ENCODE peak calls at places on chromosomes 1 and 21, in six cellular contexts. Z is aorta; L is CD8-positive, alpha-beta T cell; C is right cardiac atrium; D is activated CD8-positive, alpha-beta memory T cell treated with anti-CD3 and anti-CD28 coated beads, Interleukin-2, amount 10 ng/mL, durations not matched to agents 7 days and 5 days; S is HepG2. P is an unnamed sample.
A peak's percentile ranks its signal among the peaks of the same experiment; 100 is the strongest.

GRCh38 chr1:67795179-67795916 is 37.9 kb downstream of the GNG12 start:
- ATAC-seq in Z (no peak), L (no peak), C (no peak), D (no peak), S (no peak), P (no peak)

GRCh38 chr1:31678681-31679080 is 25.1 kb downstream of the COL16A1 start:
- ATAC-seq in Z (no peak), L (no peak), C (no peak), D (no peak), S (no peak), P (no peak)

GRCh38 chr21:34690041-34690792 is 21.4 kb downstream of the CLIC6 start:
- ATAC-seq in Z (no peak), L (no peak), C (peak; percentile 58), D (no peak), S (no peak), P (peak; percentile 80)

GRCh38 chr1:66275601-66276023 is 258.3 kb upstream of the SGIP1 start:
- ATAC-seq in Z (no peak), L (no peak), C (peak; percentile 37), D (peak; percentile 2), S (no peak), P (no peak)

GRCh38 chr1:156245451-156246232 is 2.2 kb downstream of the PAQR6 start:
- ATAC-seq in Z (no peak), L (peak; percentile 71), C (peak; percentile 3), D (peak; percentile 75), S (peak; percentile 37), P (peak; percentile 29)

GRCh38 chr1:160127865-160128523 is 12.4 kb downstream of the ATP1A2 start:
- ATAC-seq in Z (no peak), L (no peak), C (peak; percentile 80), D (no peak), S (peak; percentile 40), P (peak; percentile 32)

GRCh38 chr1:17292299-17293198 is 15.4 kb upstream of the PADI4 start:
- ATAC-seq in Z (no peak), L (no peak), C (no peak), D (no peak), S (no peak), P (no peak)

GRCh38 chr1:8303141-8303540 is 14.8 kb upstream of the SLC45A1 start:
- ATAC-seq in Z (no peak), L (no peak), C (no peak), D (no peak), S (no peak), P (no peak)

GRCh38 chr1:212457740-212458338 is 25.1 kb downstream of the NENF start:
- ATAC-seq in Z (no peak), L (no peak), C (no peak), D (peak; percentile 28), S (no peak), P (peak; percentile 44)

GRCh38 chr1:86788300-86789206 is 84.2 kb downstream of the SH3GLB1 start:
- ATAC-seq in Z (peak; percentile 86), L (no peak), C (peak; percentile 78), D (no peak), S (peak; percentile 6), P (peak; percentile 98)

GRCh38 chr1:24743404-24744211 is 1.6 kb upstream of the CLIC4 start:
- ATAC-seq in Z (no peak), L (no peak), C (no peak), D (no peak), S (peak; percentile 3), P (no peak)

GRCh38 chr1:182802006-182802798 is 12.6 kb downstream of the NPL start:
- ATAC-seq in Z (no peak), L (no peak), C (no peak), D (no peak), S (no peak), P (peak; percentile 97)

GRCh38 chr1:165637427-165637826 is 6.4 kb downstream of the MGST3 start:
- ATAC-seq in Z (peak; percentile 35), L (no peak), C (peak; percentile 86), D (no peak), S (no peak), P (no peak)

GRCh38 chr1:87208936-87209335 is 119.7 kb upstream of the LMO4 start:
- ATAC-seq in Z (no peak), L (no peak), C (no peak), D (no peak), S (no peak), P (no peak)

GRCh38 chr1:15053091-15053657 is 100.4 kb upstream of the TMEM51 start:
- ATAC-seq in Z (no peak), L (no peak), C (no peak), D (no peak), S (no peak), P (peak; percentile 30)

GRCh38 chr21:46255758-46256337 is 27.3 kb upstream of the LSS start:
- ATAC-seq in Z (no peak), L (no peak), C (peak; percentile 10), D (no peak), S (no peak), P (no peak)

GRCh38 chr1:160058087-160058486 is 11.9 kb downstream of the KCNJ10 start:
- ATAC-seq in Z (no peak), L (no peak), C (no peak), D (no peak), S (no peak), P (no peak)

GRCh38 chr1:168361252-168361651 is 80.6 kb downstream of the TBX19 start:
- ATAC-seq in Z (no peak), L (no peak), C (no peak), D (no peak), S (no peak), P (no peak)

GRCh38 chr1:115883240-115883639 is 42.3 kb upstream of the NHLH2 start:
- ATAC-seq in Z (no peak), L (no peak), C (no peak), D (no peak), S (no peak), P (no peak)

GRCh38 chr1:19450811-19451564 is 34.4 kb downstream of the CAPZB start:
- ATAC-seq in Z (peak; percentile 66), L (no peak), C (peak; percentile 46), D (no peak), S (no peak), P (peak; percentile 82)

GRCh38 chr1:155188268-155188667 is 14.6 kb downstream of the TRIM46 start:
- ATAC-seq in Z (no peak), L (no peak), C (no peak), D (no peak), S (no peak), P (no peak)

GRCh38 chr1:27873671-27874384 is 1.5 kb downstream of the THEMIS2 start:
- ATAC-seq in Z (peak; percentile 22), L (no peak), C (peak; percentile 30), D (no peak), S (no peak), P (no peak)